ENCODE peak calls at places on chromosome 10, in nine cellular contexts. T is fibroblast of pulmonary artery, Z is BJ, O is fibroblast of lung, W is mammary epithelial cell, J is spleen, D is HCT116, S is sigmoid colon, U is HFF-Myc. H is an unnamed sample.

GRCh38 chr10:105073999-105074398 is 432.9 kb downstream of the SORCS3 start:
- DNase-seq in T (no peak), D (no peak), U (no peak), S (no peak), O (no peak), W (peak), J (no peak), Z (no peak), H (no peak)

GRCh38 chr10:110794808-110795207 is 76.9 kb upstream of the PDCD4 start:
- DNase-seq in U (no peak), W (no peak), Z (no peak), O (no peak), J (no peak), D (no peak), S (no peak), T (no peak), H (no peak)

GRCh38 chr10:90125406-90125805 is 424.0 kb downstream of the KIF20B start:
- DNase-seq in Z (no peak), J (no peak), S (no peak), U (no peak), W (no peak), O (no peak), D (no peak), T (peak), H (no peak)

GRCh38 chr10:57979466-57979865 is 288.2 kb downstream of the IPMK start:
- DNase-seq in U (no peak), O (no peak), D (peak), S (no peak), J (no peak), Z (no peak), W (no peak), T (peak), H (peak)

GRCh38 chr10:18043148-18043547 is 91.4 kb downstream of the SLC39A12 start:
- DNase-seq in S (no peak), O (peak), T (peak), D (no peak), W (no peak), J (no peak), Z (no peak), U (no peak), H (peak)

GRCh38 chr10:14751576-14752330 is 22.9 kb downstream of the FAM107B start:
- DNase-seq in Z (no peak), J (no peak), W (no peak), O (peak), T (peak), D (no peak), S (peak), U (no peak), H (no peak)

GRCh38 chr10:1716839-1717238 is 20.5 kb downstream of the ADARB2 start:
- DNase-seq in Z (no peak), J (no peak), O (no peak), T (no peak), U (no peak), S (no peak), W (no peak), D (no peak), H (no peak)

GRCh38 chr10:47369251-47369894 is 14.7 kb downstream of the ZNF488 start:
- DNase-seq in O (no peak), D (no peak), S (no peak), U (no peak), T (no peak), J (peak), Z (no peak), W (no peak), H (no peak)

GRCh38 chr10:132037676-132037975 is 28.1 kb upstream of the JAKMIP3 start:
- DNase-seq in T (no peak), Z (no peak), D (no peak), S (no peak), O (no peak), W (no peak), U (no peak), J (no peak), H (no peak)

GRCh38 chr10:121900443-121901174 is 27.2 kb downstream of the ATE1 start:
- DNase-seq in W (peak), Z (no peak), J (no peak), O (peak), T (peak), S (no peak), U (peak), D (peak), H (peak)

GRCh38 chr10:77577666-77578229 is 59.9 kb downstream of the KCNMA1 start:
- DNase-seq in J (no peak), Z (no peak), T (no peak), S (peak), O (no peak), U (no peak), D (no peak), W (no peak), H (no peak)

GRCh38 chr10:18681366-18681765 is 22.1 kb downstream of the ARL5B start:
- DNase-seq in T (peak), S (no peak), J (no peak), Z (no peak), O (peak), D (no peak), W (no peak), U (no peak), H (peak)

GRCh38 chr10:20740128-20740527 is 157.0 kb downstream of the NEBL start:
- DNase-seq in U (no peak), S (no peak), Z (no peak), O (no peak), D (no peak), T (no peak), J (no peak), W (no peak), H (no peak)

GRCh38 chr10:24465899-24466615 is 257.1 kb downstream of the KIAA1217 start:
- DNase-seq in O (peak), W (peak), U (peak), T (peak), J (no peak), D (peak), S (no peak), Z (peak), H (peak)

GRCh38 chr10:118002581-118002980 is 44.2 kb downstream of the RAB11FIP2 start:
- DNase-seq in U (no peak), Z (no peak), J (no peak), D (peak), S (no peak), W (peak), O (peak), T (peak), H (no peak)

GRCh38 chr10:33365314-33365713 is 30.8 kb upstream of the NRP1 start:
- DNase-seq in T (no peak), Z (no peak), W (no peak), U (no peak), J (no peak), S (no peak), D (no peak), O (peak), H (no peak)

GRCh38 chr10:48493083-48493871 is 111.6 kb downstream of the ARHGAP22 start:
- DNase-seq in T (no peak), S (no peak), J (peak), Z (no peak), U (no peak), O (no peak), D (no peak), W (peak), H (no peak)

GRCh38 chr10:73931767-73932624 is 21.1 kb downstream of the PLAU start:
- DNase-seq in J (no peak), U (no peak), T (no peak), D (peak), S (no peak), W (peak), Z (no peak), O (no peak), H (no peak)

GRCh38 chr10:7647062-7647664 is 19.6 kb downstream of the ITIH5 start:
- DNase-seq in T (no peak), J (no peak), D (no peak), O (no peak), U (no peak), W (no peak), Z (no peak), S (no peak), H (no peak)

GRCh38 chr10:73812662-73813061 is 1.3 kb upstream of the NDST2 start:
- DNase-seq in Z (no peak), D (no peak), U (no peak), J (peak), W (no peak), S (no peak), T (no peak), O (no peak), H (no peak)

GRCh38 chr10:127977368-127978009 is 70.6 kb downstream of the PTPRE start:
- DNase-seq in J (peak), T (peak), W (peak), U (peak), Z (no peak), O (peak), D (no peak), S (peak), H (no peak)

GRCh38 chr10:98916751-98917150 is 318.9 kb downstream of the HPSE2 start:
- DNase-seq in O (peak), J (no peak), U (peak), T (no peak), Z (no peak), W (no peak), D (no peak), S (no peak), H (no peak)

GRCh38 chr10:102644646-102645387 is 538 bp downstream of the TRIM8 start:
- DNase-seq in W (peak), O (peak), T (peak), J (peak), Z (no peak), D (peak), S (peak), U (no peak), H (no peak)

GRCh38 chr10:26528715-26529393 is 90.7 kb downstream of the APBB1IP start:
- DNase-seq in O (no peak), W (no peak), J (no peak), D (no peak), Z (no peak), S (no peak), T (no peak), U (no peak), H (no peak)

GRCh38 chr10:123666318-123667291 is at the start of gene GPR26:
- DNase-seq in S (no peak), U (no peak), J (no peak), O (no peak), D (no peak), T (no peak), W (no peak), Z (no peak), H (no peak)

GRCh38 chr10:12844796-12845524 is 156.6 kb downstream of the CCDC3 start:
- DNase-seq in T (peak), J (no peak), U (peak), Z (peak), S (peak), W (peak), D (peak), O (peak), H (peak)

GRCh38 chr10:505459-505858 is 184.0 kb downstream of the DIP2C start:
- DNase-seq in T (no peak), Z (no peak), S (peak), U (no peak), D (no peak), J (peak), W (no peak), O (no peak), H (no peak)

GRCh38 chr10:122112625-122113160 is 123.7 kb downstream of the TACC2 start:
- DNase-seq in J (peak), U (peak), W (peak), O (peak), S (peak), Z (peak), D (peak), T (peak), H (peak)

GRCh38 chr10:43715334-43715733 is 66.7 kb upstream of the ZNF32 start:
- DNase-seq in Z (no peak), U (no peak), D (no peak), S (no peak), O (no peak), W (no peak), T (no peak), J (no peak), H (no peak)
- TF ChIP-seq CTCF in Z (no peak), U (no peak), D (no peak), S (no peak), O (no peak), W (no peak), T (no peak), J (no peak), H (no peak)

GRCh38 chr10:114239994-114240345 is 916 bp downstream of the VWA2 start:
- DNase-seq in T (no peak), U (no peak), S (no peak), W (no peak), J (no peak), O (no peak), Z (no peak), D (no peak), H (no peak)
- H3K4me3 ChIP-seq in T (no peak), U (no peak), S (no peak), W (no peak), J (no peak), O (no peak), Z (no peak), D (no peak), H (no peak)

DNA sequence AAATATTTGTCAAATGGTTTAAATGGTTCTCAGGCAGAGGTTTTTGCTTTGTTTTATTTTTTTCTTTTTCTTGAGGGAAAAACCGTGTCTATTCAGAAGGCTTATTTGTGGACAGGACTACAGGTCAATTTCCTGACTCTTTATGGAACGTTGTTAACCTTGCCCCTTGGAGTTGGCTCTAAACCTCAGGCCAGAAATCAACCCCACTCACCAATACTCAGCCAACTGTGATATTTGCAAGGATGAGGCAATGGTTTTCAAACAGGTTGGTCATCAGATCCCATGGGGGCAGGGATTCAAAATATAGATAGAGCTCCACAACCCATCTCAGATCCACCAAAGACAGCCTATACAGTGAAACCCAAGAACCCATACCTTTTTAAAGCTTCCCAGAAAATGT is 10.2 kb downstream of the PDLIM1 start:
- DNase-seq in S (no peak), U (no peak), W (no peak), O (no peak), Z (no peak), J (no peak), D (no peak), T (no peak), H (no peak)
- TF ChIP-seq CTCF in S (no peak), U (no peak), W (no peak), O (no peak), Z (no peak), J (no peak), D (no peak), T (no peak), H (no peak)

GRCh38 chr10:75165684-75166622 is 44.6 kb upstream of the VDAC2 start:
- DNase-seq in T (peak), D (no peak), O (no peak), U (no peak), W (peak), J (no peak), S (no peak), Z (no peak), H (no peak)
- H3K4me3 ChIP-seq in T (no peak), D (no peak), O (no peak), U (no peak), W (no peak), J (no peak), S (no peak), Z (no peak), H (no peak)

GRCh38 chr10:82969405-82969804 is 1094.4 kb downstream of the NRG3 start:
- DNase-seq in W (peak), U (no peak), S (no peak), Z (no peak), D (no peak), J (no peak), T (peak), O (peak), H (no peak)
- TF ChIP-seq CTCF in W (peak), U (no peak), S (no peak), Z (peak), D (no peak), J (no peak), T (peak), O (peak), H (peak)

GRCh38 chr10:79242620-79243152 is 104.6 kb upstream of the PPIF start:
- DNase-seq in T (peak), S (peak), W (peak), Z (no peak), D (no peak), U (no peak), O (peak), J (peak), H (no peak)
- H3K4me3 ChIP-seq in T (peak), S (peak), W (peak), Z (peak), D (no peak), U (peak), O (no peak), J (peak), H (peak)

DNA sequence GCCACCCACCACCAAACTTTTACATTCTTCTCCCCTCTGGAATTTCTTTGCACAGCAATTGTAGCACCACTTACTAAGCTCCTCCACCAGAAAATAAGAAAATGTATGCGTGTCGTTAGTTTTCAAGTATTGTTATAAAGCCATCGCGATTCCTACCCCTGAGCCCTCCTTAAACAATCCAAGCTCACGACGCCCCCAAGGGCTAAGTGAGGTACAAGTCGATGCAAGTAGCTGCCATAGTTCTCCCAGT is 1.3 kb downstream of the FRAT2 start:
- DNase-seq in J (no peak), W (no peak), O (peak), T (peak), U (no peak), Z (no peak), S (no peak), D (no peak), H (no peak)
- TF ChIP-seq CTCF in J (no peak), W (no peak), O (peak), T (peak), U (no peak), Z (peak), S (no peak), D (no peak), H (peak)

GRCh38 chr10:68332259-68333057 is at the start of gene PBLD:
- DNase-seq in T (peak), O (peak), S (peak), D (peak), J (peak), U (no peak), W (peak), Z (no peak), H (no peak)

GRCh38 chr10:68331455-68332258 is at the start of gene HNRNPH3:
- DNase-seq in S (peak), U (peak), D (peak), O (peak), W (peak), J (peak), Z (peak), T (peak), H (peak)

GRCh38 chr10:68329506-68329861 is 2.4 kb upstream of the HNRNPH3 start:
- DNase-seq in Z (no peak), O (no peak), D (no peak), U (no peak), J (no peak), W (no peak), T (no peak), S (no peak), H (no peak)

GRCh38 chr10:68330852-68331454 is 911 bp upstream of the HNRNPH3 start:
- DNase-seq in O (peak), S (peak), W (no peak), Z (no peak), T (peak), D (no peak), J (peak), U (no peak), H (no peak)

DNA sequence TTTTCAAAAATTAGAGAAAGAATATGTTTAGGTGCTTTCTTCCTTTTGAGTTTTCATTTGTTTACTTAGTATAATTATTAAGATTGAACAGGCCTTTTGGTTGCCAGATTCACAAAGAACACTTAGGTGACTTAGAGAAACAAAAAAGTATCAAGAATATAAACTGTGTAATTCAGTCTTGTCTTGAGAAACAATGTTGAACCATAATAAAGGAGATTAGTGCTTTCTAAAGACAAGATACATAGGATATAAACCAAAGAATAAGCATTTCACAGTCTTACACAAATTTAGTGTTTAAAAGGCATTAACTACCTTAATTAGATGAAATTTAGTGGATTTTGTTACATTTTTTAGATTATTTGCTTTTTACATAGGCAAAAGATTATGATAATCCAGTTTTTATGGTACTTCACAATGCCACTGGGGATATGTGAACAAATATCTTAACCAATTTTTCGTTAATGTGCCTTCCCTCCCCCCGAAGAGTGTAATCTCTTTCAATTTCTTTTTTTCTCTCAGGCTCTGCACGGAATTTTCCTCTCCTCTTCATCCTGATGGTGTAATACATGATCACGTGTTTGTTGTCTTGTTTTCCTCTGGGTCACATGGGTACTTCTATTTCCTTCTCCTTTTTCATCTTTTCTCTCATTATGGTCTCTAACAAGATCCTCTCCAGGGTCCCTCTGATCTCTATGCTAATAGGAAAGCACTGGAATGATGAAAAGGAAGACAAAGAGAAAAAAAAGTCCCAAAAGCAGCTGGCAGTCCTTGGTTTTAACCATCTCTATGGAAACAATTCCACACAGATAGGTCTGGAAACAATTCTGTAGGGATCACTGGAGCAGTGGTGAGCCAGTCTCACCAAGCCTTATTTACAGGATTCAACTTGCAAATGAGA is 3.7 kb upstream of the HNRNPH3 start:
- DNase-seq in D (peak), T (peak), O (peak), S (no peak), Z (peak), W (peak), U (no peak), J (no peak), H (no peak)
- H3K4me3 ChIP-seq in D (no peak), T (peak), O (peak), S (no peak), Z (peak), W (no peak), U (peak), J (no peak), H (peak)